ENCODE peak calls at places on chromosome 5, in six cellular contexts. G is bronchial epithelial cell, J is hepatocyte, H is head of caudate nucleus, N is GDM1, K is IMR-90. T is an unnamed sample.

GRCh38 chr5:107719207-107719606 is 48.5 kb upstream of the EFNA5 start:
- DNase-seq in H (no peak), K (no peak), G (no peak), N (no peak), J (no peak), T (no peak)

GRCh38 chr5:53030828-53031425 is 41.8 kb downstream of the ITGA2 start:
- DNase-seq in H (no peak), G (no peak), K (peak), J (no peak), N (no peak), T (no peak)

GRCh38 chr5:19608434-19608833 is 379.6 kb downstream of the CDH18 start:
- DNase-seq in J (no peak), K (no peak), N (no peak), H (no peak), G (peak), T (no peak)

GRCh38 chr5:30401479-30402058 is 791.9 kb upstream of the CDH6 start:
- DNase-seq in H (peak), K (peak), J (peak), G (peak), N (peak), T (peak)

GRCh38 chr5:144032375-144032774 is 138.1 kb downstream of the YIPF5 start:
- DNase-seq in K (no peak), N (no peak), G (no peak), H (no peak), J (no peak), T (no peak)

GRCh38 chr5:1140188-1140817 is 28.4 kb upstream of the SLC12A7 start:
- DNase-seq in H (peak), J (peak), K (peak), G (peak), N (peak), T (peak)

GRCh38 chr5:142641681-142642080 is 44.2 kb downstream of the FGF1 start:
- DNase-seq in G (no peak), H (no peak), K (peak), N (no peak), J (no peak), T (no peak)

GRCh38 chr5:164235176-164235914 is 729.9 kb downstream of the MAT2B start:
- DNase-seq in G (peak), N (no peak), J (peak), H (no peak), K (peak), T (no peak)

GRCh38 chr5:72353046-72353445 is 32.9 kb downstream of the PTCD2 start:
- DNase-seq in K (peak), N (no peak), H (no peak), G (no peak), J (no peak), T (no peak)

GRCh38 chr5:28779161-28779754 is 1740.9 kb upstream of the CDH9 start:
- DNase-seq in N (peak), K (no peak), H (no peak), J (peak), G (peak), T (no peak)

GRCh38 chr5:143596824-143597223 is 193.3 kb upstream of the NR3C1 start:
- DNase-seq in G (no peak), J (no peak), H (no peak), K (no peak), N (no peak), T (no peak)

GRCh38 chr5:176608937-176609723 is 826 bp downstream of the GPRIN1 start:
- DNase-seq in H (peak), K (no peak), J (no peak), N (no peak), G (no peak), T (no peak)

GRCh38 chr5:55039843-55040242 is 15.8 kb downstream of the GZMK start:
- DNase-seq in N (no peak), G (peak), J (peak), K (no peak), H (no peak), T (no peak)

GRCh38 chr5:150624334-150625163 is 15.9 kb upstream of the SYNPO start:
- DNase-seq in H (peak), J (peak), N (no peak), G (no peak), K (no peak), T (no peak)

GRCh38 chr5:78927657-78928282 is 57.3 kb downstream of the ARSB start:
- DNase-seq in H (no peak), K (peak), N (no peak), G (no peak), J (peak), T (no peak)

GRCh38 chr5:1494780-1495524 is 28.8 kb downstream of the LPCAT1 start:
- DNase-seq in K (no peak), N (peak), G (no peak), J (no peak), H (no peak), T (no peak)

GRCh38 chr5:33936381-33937016 is at the start of gene RXFP3:
- DNase-seq in K (peak), G (no peak), H (no peak), N (no peak), J (peak), T (no peak)

GRCh38 chr5:165404917-165405316 is 1899.5 kb downstream of the MAT2B start:
- DNase-seq in N (no peak), K (no peak), J (no peak), H (no peak), G (no peak), T (no peak)

GRCh38 chr5:4225741-4226140 is 630.1 kb downstream of the IRX1 start:
- DNase-seq in N (no peak), K (no peak), J (no peak), G (no peak), H (no peak), T (no peak)

GRCh38 chr5:35919191-35919590 is 19.2 kb downstream of the CAPSL start:
- DNase-seq in H (no peak), K (peak), G (peak), N (no peak), J (peak), T (no peak)

GRCh38 chr5:139659673-139660072 is 11.5 kb downstream of the CXXC5 start:
- DNase-seq in J (no peak), K (no peak), H (no peak), N (no peak), G (no peak), T (no peak)